ENCODE peak calls at places on chromosomes 7 and 10, in four cellular contexts. One of them, this sample, is unnamed.

GRCh38 chr7:148334441-148334956 is 256.1 kb upstream of the C7orf33 start:
- DNase-seq in DND-41: no peak
- DNase-seq in cardiac muscle cell: no peak
- DNase-seq in uterus: no peak
- DNase-seq in this sample: no peak

GRCh38 chr10:88254091-88254490 is 329.0 kb downstream of the RNLS start:
- DNase-seq in DND-41: no peak
- DNase-seq in cardiac muscle cell: peak; percentile 64
- DNase-seq in uterus: peak; percentile 38
- DNase-seq in this sample: no peak

GRCh38 chr10:21497177-21497807 is 28.2 kb downstream of the SKIDA1 start:
- DNase-seq in DND-41: peak; percentile 20
- DNase-seq in cardiac muscle cell: peak; percentile 90
- DNase-seq in uterus: peak; percentile 85
- DNase-seq in this sample: peak; percentile 30

GRCh38 chr7:55964261-55964801 is at the start of gene NIPSNAP2:
- DNase-seq in DND-41: peak; percentile 65
- DNase-seq in cardiac muscle cell: peak; percentile 74
- DNase-seq in uterus: peak; percentile 41
- DNase-seq in this sample: peak; percentile 64

GRCh38 chr7:27808626-27809025 is 68.7 kb downstream of the TAX1BP1 start:
- DNase-seq in DND-41: no peak
- DNase-seq in cardiac muscle cell: peak; percentile 76
- DNase-seq in uterus: no peak
- DNase-seq in this sample: no peak

GRCh38 chr7:262251-262572 is 27.8 kb upstream of the FOXL3 start:
- DNase-seq in DND-41: no peak
- DNase-seq in cardiac muscle cell: no peak
- DNase-seq in uterus: no peak
- DNase-seq in this sample: no peak

GRCh38 chr7:101232141-101232821 is 5.3 kb downstream of the CLDN15 start:
- DNase-seq in DND-41: no peak
- DNase-seq in cardiac muscle cell: no peak
- DNase-seq in uterus: no peak
- DNase-seq in this sample: no peak

GRCh38 chr10:14039968-14040668 is 290.6 kb downstream of the FRMD4A start:
- DNase-seq in DND-41: no peak
- DNase-seq in cardiac muscle cell: peak; percentile 92
- DNase-seq in uterus: no peak
- DNase-seq in this sample: no peak

GRCh38 chr10:69213601-69214311 is 6.4 kb upstream of the HKDC1 start:
- DNase-seq in DND-41: no peak
- DNase-seq in cardiac muscle cell: no peak
- DNase-seq in uterus: no peak
- DNase-seq in this sample: no peak

GRCh38 chr10:43123361-43124093 is 14.7 kb upstream of the CSGALNACT2 start:
- DNase-seq in DND-41: no peak
- DNase-seq in cardiac muscle cell: no peak
- DNase-seq in uterus: no peak
- DNase-seq in this sample: no peak

GRCh38 chr10:61904711-61905445 is 3.4 kb downstream of the ARID5B start:
- DNase-seq in DND-41: no peak
- DNase-seq in cardiac muscle cell: peak; percentile 78
- DNase-seq in uterus: peak; percentile 61
- DNase-seq in this sample: peak; percentile 74

GRCh38 chr10:93254180-93254847 is 180.6 kb downstream of the CYP26A1 start:
- DNase-seq in DND-41: no peak
- DNase-seq in cardiac muscle cell: no peak
- DNase-seq in uterus: no peak
- DNase-seq in this sample: no peak

GRCh38 chr10:44198780-44199097 is 186.2 kb downstream of the CXCL12 start:
- DNase-seq in DND-41: no peak
- DNase-seq in cardiac muscle cell: no peak
- DNase-seq in uterus: no peak
- DNase-seq in this sample: no peak

GRCh38 chr10:44198096-44198779 is 186.7 kb downstream of the CXCL12 start:
- DNase-seq in DND-41: no peak
- DNase-seq in cardiac muscle cell: peak; percentile 19
- DNase-seq in uterus: no peak
- DNase-seq in this sample: no peak

GRCh38 chr10:44199267-44199666 is 185.6 kb downstream of the CXCL12 start:
- DNase-seq in DND-41: no peak
- DNase-seq in cardiac muscle cell: no peak
- DNase-seq in uterus: no peak
- DNase-seq in this sample: no peak

GRCh38 chr10:44196336-44196735 is 188.6 kb downstream of the CXCL12 start:
- DNase-seq in DND-41: no peak
- DNase-seq in cardiac muscle cell: no peak
- DNase-seq in uterus: no peak
- DNase-seq in this sample: no peak

GRCh38 chr10:44197646-44198045 is 187.3 kb downstream of the CXCL12 start:
- DNase-seq in DND-41: no peak
- DNase-seq in cardiac muscle cell: no peak
- DNase-seq in uterus: no peak
- DNase-seq in this sample: no peak
- H3K27ac ChIP-seq in DND-41: no peak overlapping the region
- H3K27ac ChIP-seq in cardiac muscle cell: no peak overlapping the region
- H3K27ac ChIP-seq in uterus: peak overlapping the region; percentile 59
- H3K27ac ChIP-seq in this sample: no peak overlapping the region

GRCh38 chr7:23470290-23471089 is at the start of gene IGF2BP3:
- DNase-seq in DND-41: peak; percentile 79
- DNase-seq in cardiac muscle cell: peak; percentile 99
- DNase-seq in uterus: no peak
- DNase-seq in this sample: peak; percentile 35

GRCh38 chr7:23469961-23470250 is 385 bp downstream of the IGF2BP3 start:
- DNase-seq in DND-41: no peak
- DNase-seq in cardiac muscle cell: no peak
- DNase-seq in uterus: no peak
- DNase-seq in this sample: no peak

GRCh38 chr7:23467731-23468720 is 2.3 kb downstream of the IGF2BP3 start:
- DNase-seq in DND-41: no peak
- DNase-seq in cardiac muscle cell: peak; percentile 69
- DNase-seq in uterus: no peak
- DNase-seq in this sample: peak; percentile 36

GRCh38 chr7:23468721-23469149 is 1.6 kb downstream of the IGF2BP3 start:
- DNase-seq in DND-41: no peak
- DNase-seq in cardiac muscle cell: no peak
- DNase-seq in uterus: no peak
- DNase-seq in this sample: no peak

GRCh38 chr7:23469150-23469960 is 936 bp downstream of the IGF2BP3 start:
- DNase-seq in DND-41: no peak
- DNase-seq in cardiac muscle cell: peak; percentile 35
- DNase-seq in uterus: no peak
- DNase-seq in this sample: no peak
- H3K27ac ChIP-seq in DND-41: no peak overlapping the region
- H3K27ac ChIP-seq in cardiac muscle cell: peak overlapping the region; percentile 96
- H3K27ac ChIP-seq in uterus: no peak overlapping the region
- H3K27ac ChIP-seq in this sample: no peak overlapping the region

DNA sequence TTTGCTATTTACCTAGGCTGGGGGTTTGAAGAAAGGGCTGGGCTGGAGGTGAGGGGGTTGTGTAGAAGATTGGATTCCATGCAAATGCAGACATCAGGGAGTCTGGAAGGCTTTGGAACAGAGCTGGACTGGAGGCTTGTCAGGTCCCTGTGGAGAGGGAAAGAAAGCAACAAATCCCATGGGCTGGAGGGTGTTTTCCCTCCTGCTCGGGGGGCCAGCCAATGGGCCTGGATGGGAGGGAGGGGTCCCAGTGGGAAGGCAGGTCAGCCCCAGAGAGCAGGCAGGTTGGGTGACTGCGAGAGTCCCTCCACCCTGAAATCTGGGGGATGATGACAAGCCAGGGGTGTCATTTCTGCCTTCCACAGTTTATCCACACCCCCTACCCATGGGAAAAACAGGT is 431.8 kb downstream of the RPS24 start:
- DNase-seq in DND-41: no peak
- DNase-seq in cardiac muscle cell: no peak
- DNase-seq in uterus: no peak
- DNase-seq in this sample: no peak
- H3K27ac ChIP-seq in DND-41: no peak overlapping the region
- H3K27ac ChIP-seq in cardiac muscle cell: no peak overlapping the region
- H3K27ac ChIP-seq in uterus: peak overlapping the region; percentile 59
- H3K27ac ChIP-seq in this sample: no peak overlapping the region

DNA sequence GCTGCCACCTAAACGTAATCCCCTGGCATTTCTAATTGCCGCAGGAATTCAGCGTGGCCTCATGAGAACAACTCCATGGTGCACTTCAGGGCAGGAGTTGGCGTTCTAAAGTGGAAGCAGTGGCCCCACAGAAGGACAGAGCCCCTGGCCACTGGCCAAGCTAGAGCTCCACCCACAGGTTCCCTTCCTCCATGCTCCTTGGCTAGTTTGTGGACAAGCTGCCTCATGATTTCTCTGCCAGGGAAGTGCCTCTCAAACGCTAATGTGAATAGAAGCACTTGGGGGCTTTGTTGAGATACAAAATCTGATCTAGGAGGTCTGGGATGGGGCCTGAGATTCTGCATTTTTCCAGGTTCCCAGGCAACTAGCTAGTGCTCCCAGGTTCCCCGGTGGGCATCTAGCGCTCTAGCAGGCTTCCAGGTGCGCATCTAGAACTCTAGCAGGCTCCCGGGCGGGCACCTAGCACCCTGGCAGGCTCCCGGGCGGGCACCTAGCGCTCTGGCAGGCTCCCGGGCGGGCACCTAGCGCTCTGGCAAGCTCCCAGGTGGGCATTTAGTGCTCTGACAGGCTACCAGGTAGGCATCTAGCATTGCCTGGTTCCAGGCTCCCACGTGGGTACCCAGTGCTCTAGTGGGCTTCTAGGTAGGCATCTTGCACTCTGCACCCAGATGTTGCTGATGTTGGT is 414.9 kb downstream of the PLXNA4 start:
- DNase-seq in DND-41: no peak
- DNase-seq in cardiac muscle cell: peak; percentile 25
- DNase-seq in uterus: no peak
- DNase-seq in this sample: no peak
- H3K27ac ChIP-seq in DND-41: no peak overlapping the region
- H3K27ac ChIP-seq in cardiac muscle cell: peak overlapping the region; percentile 26
- H3K27ac ChIP-seq in uterus: no peak overlapping the region
- H3K27ac ChIP-seq in this sample: no peak overlapping the region

DNA sequence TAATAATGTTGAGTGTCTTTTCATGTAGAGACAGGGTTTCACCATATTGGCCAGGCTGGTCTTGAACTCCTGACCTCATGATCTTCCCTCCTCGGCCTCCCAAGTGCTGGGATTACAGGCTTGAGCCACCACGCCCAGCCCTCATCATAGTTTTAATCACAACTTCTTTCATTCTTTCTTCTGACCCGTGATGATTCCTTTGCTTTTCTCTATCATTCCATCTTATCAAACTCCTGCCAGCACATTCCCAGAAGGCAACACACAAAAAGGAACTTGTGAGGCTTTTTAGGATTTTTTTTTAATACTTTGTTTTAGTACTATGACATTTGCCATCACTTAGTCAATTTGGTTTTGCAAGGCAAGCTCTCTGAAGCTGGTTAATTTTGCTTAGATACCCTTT is 77.5 kb upstream of the MEOX2 start:
- DNase-seq in DND-41: no peak
- DNase-seq in cardiac muscle cell: no peak
- DNase-seq in uterus: no peak
- DNase-seq in this sample: no peak
- H3K27ac ChIP-seq in DND-41: no peak overlapping the region
- H3K27ac ChIP-seq in cardiac muscle cell: no peak overlapping the region
- H3K27ac ChIP-seq in uterus: no peak overlapping the region
- H3K27ac ChIP-seq in this sample: no peak overlapping the region

GRCh38 chr10:59177862-59178235 is 1.4 kb downstream of the PHYHIPL start:
- DNase-seq in DND-41: no peak
- DNase-seq in cardiac muscle cell: no peak
- DNase-seq in uterus: no peak
- DNase-seq in this sample: no peak
- H3K27ac ChIP-seq in DND-41: no peak overlapping the region
- H3K27ac ChIP-seq in cardiac muscle cell: no peak overlapping the region
- H3K27ac ChIP-seq in uterus: no peak overlapping the region
- H3K27ac ChIP-seq in this sample: no peak overlapping the region

GRCh38 chr10:48710647-48711046 is 26.0 kb downstream of the WDFY4 start:
- DNase-seq in DND-41: no peak
- DNase-seq in cardiac muscle cell: no peak
- DNase-seq in uterus: no peak
- DNase-seq in this sample: no peak
- H3K27ac ChIP-seq in DND-41: no peak overlapping the region
- H3K27ac ChIP-seq in cardiac muscle cell: peak overlapping the region; percentile 13
- H3K27ac ChIP-seq in uterus: no peak overlapping the region
- H3K27ac ChIP-seq in this sample: no peak overlapping the region

DNA sequence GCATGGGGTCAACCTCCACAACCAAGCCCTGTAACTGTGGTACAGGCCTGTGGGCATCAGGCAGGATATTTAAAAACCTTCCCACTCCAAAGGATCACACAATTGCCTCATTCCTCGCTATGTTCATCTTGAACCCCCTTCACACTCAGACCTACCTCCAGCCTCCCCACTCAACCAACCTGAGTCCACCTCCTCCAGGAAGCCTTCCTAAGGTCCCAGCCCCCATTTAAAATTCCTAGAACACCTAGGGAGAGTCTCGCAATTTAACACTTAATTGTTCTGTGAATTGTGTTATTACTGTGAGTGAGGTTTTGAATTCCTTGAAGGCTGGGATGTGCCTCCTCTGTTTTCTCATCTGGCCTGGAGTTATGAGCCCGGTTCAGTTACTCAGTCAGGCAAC is 93.1 kb upstream of the SMNDC1 start:
- DNase-seq in DND-41: no peak
- DNase-seq in cardiac muscle cell: no peak
- DNase-seq in uterus: no peak
- DNase-seq in this sample: no peak
- H3K27ac ChIP-seq in DND-41: no peak overlapping the region
- H3K27ac ChIP-seq in cardiac muscle cell: peak overlapping the region; percentile 57
- H3K27ac ChIP-seq in uterus: peak overlapping the region; percentile 53
- H3K27ac ChIP-seq in this sample: no peak overlapping the region

GRCh38 chr7:109806548-109806947 is 1236.9 kb downstream of the DNAJB9 start:
- DNase-seq in DND-41: no peak
- DNase-seq in cardiac muscle cell: no peak
- DNase-seq in uterus: no peak
- DNase-seq in this sample: no peak
- H3K27ac ChIP-seq in DND-41: no peak overlapping the region
- H3K27ac ChIP-seq in cardiac muscle cell: no peak overlapping the region
- H3K27ac ChIP-seq in uterus: no peak overlapping the region
- H3K27ac ChIP-seq in this sample: no peak overlapping the region

GRCh38 chr7:44307301-44307900 is 18.0 kb downstream of the CAMK2B start:
- DNase-seq in DND-41: peak; percentile 17
- DNase-seq in cardiac muscle cell: peak; percentile 76
- DNase-seq in uterus: no peak
- DNase-seq in this sample: no peak
- H3K27ac ChIP-seq in DND-41: no peak overlapping the region
- H3K27ac ChIP-seq in cardiac muscle cell: no peak overlapping the region
- H3K27ac ChIP-seq in uterus: no peak overlapping the region
- H3K27ac ChIP-seq in this sample: no peak overlapping the region